ENCODE peak calls at places on chromosomes 16 and 17, in nine cellular contexts. C is tibial nerve, Q is posterior vena cava, R is GM04504, J is H54, U is progenitor cell of endocrine pancreas, P is right lobe of liver, X is left cardiac atrium, N is colonic mucosa. D is an unnamed sample.

GRCh38 chr17:62933986-62934385 is 32.0 kb upstream of the TANC2 start:
- DNase-seq in J (no peak), R (no peak), X (no peak), Q (no peak), U (no peak), P (no peak), N (no peak), C (no peak), D (no peak)

GRCh38 chr17:44689492-44690217 is at the start of gene CCDC43:
- DNase-seq in J (peak), Q (peak), U (peak), N (peak), R (peak), C (peak), P (peak), X (peak), D (peak)

GRCh38 chr17:5352681-5353289 is 66.7 kb downstream of the NUP88 start:
- DNase-seq in N (no peak), U (no peak), Q (no peak), J (no peak), P (no peak), R (no peak), X (no peak), C (no peak), D (no peak)

GRCh38 chr16:31149894-31150890 is at the start of gene PRSS36:
- DNase-seq in U (no peak), J (no peak), Q (no peak), R (no peak), N (no peak), P (no peak), C (no peak), X (no peak), D (no peak)

GRCh38 chr16:55664786-55665407 is 9.1 kb downstream of the SLC6A2 start:
- DNase-seq in N (no peak), U (no peak), P (no peak), R (no peak), X (no peak), Q (no peak), C (no peak), J (no peak), D (no peak)

GRCh38 chr17:49597928-49598655 is 22.4 kb downstream of the NXPH3 start:
- DNase-seq in C (no peak), U (no peak), R (no peak), J (no peak), P (no peak), X (no peak), Q (no peak), N (no peak), D (no peak)

GRCh38 chr17:48804936-48805411 is 12.1 kb downstream of the TTLL6 start:
- DNase-seq in Q (peak), U (peak), N (peak), J (peak), C (no peak), R (no peak), P (peak), X (peak), D (peak)

GRCh38 chr16:22063888-22064467 is 28.4 kb upstream of the VWA3A start:
- DNase-seq in N (no peak), C (no peak), U (no peak), X (no peak), J (no peak), P (no peak), R (no peak), Q (no peak), D (no peak)

GRCh38 chr17:76397687-76398522 is 13.5 kb downstream of the SPHK1 start:
- DNase-seq in U (peak), N (peak), P (peak), Q (peak), X (peak), J (peak), R (peak), C (peak), D (peak)

GRCh38 chr16:81567987-81568748 is 123.6 kb downstream of the CMIP start:
- DNase-seq in X (peak), N (no peak), J (peak), U (no peak), C (no peak), R (no peak), P (no peak), Q (no peak), D (peak)

GRCh38 chr16:3825103-3825502 is 55.4 kb downstream of the CREBBP start:
- DNase-seq in Q (no peak), C (no peak), U (no peak), R (no peak), N (no peak), J (no peak), X (no peak), P (no peak), D (no peak)

GRCh38 chr16:19785512-19786130 is 67.5 kb downstream of the IQCK start:
- DNase-seq in X (no peak), C (no peak), P (no peak), J (no peak), U (no peak), R (no peak), Q (no peak), N (peak), D (no peak)

GRCh38 chr16:3207086-3207953 is 19.3 kb downstream of the OR1F1 start:
- DNase-seq in N (no peak), J (no peak), X (no peak), P (no peak), C (no peak), Q (no peak), R (no peak), U (no peak), D (no peak)

GRCh38 chr17:66508896-66509843 is 206.8 kb downstream of the PRKCA start:
- DNase-seq in N (peak), C (no peak), J (peak), P (peak), U (no peak), X (peak), R (peak), Q (no peak), D (no peak)

GRCh38 chr17:2064980-2065785 is 10.3 kb downstream of the HIC1 start:
- DNase-seq in Q (peak), U (no peak), X (no peak), P (no peak), C (no peak), J (no peak), N (no peak), R (no peak), D (no peak)

GRCh38 chr17:7740481-7741001 is 23.0 kb downstream of the DNAH2 start:
- DNase-seq in X (no peak), P (no peak), C (no peak), J (no peak), N (no peak), U (no peak), Q (peak), R (no peak), D (no peak)

GRCh38 chr17:80449930-80450576 is 26.4 kb downstream of the NPTX1 start:
- DNase-seq in N (no peak), R (no peak), X (no peak), U (no peak), Q (no peak), C (no peak), J (no peak), P (no peak), D (no peak)

GRCh38 chr16:89089142-89089541 is 4.5 kb upstream of the ACSF3 start:
- DNase-seq in N (no peak), C (no peak), Q (no peak), J (no peak), U (no peak), R (no peak), P (no peak), X (no peak), D (no peak)

GRCh38 chr16:3857189-3858013 is 23.1 kb downstream of the CREBBP start:
- DNase-seq in X (no peak), P (peak), C (no peak), R (peak), U (no peak), N (no peak), J (no peak), Q (no peak), D (peak)

GRCh38 chr17:39872700-39873099 is 4.7 kb downstream of the ZPBP2 start:
- DNase-seq in N (no peak), R (no peak), U (no peak), Q (no peak), C (no peak), X (no peak), P (no peak), J (no peak), D (peak)

GRCh38 chr17:69093279-69093789 is 32.6 kb upstream of the ABCA9 start:
- DNase-seq in R (no peak), X (no peak), U (no peak), P (no peak), C (no peak), N (no peak), J (no peak), Q (no peak), D (no peak)

GRCh38 chr17:30379303-30380105 is 777 bp downstream of the CPD start:
- DNase-seq in N (peak), U (no peak), Q (peak), R (no peak), C (no peak), X (peak), J (peak), P (peak), D (no peak)

GRCh38 chr17:42827472-42827871 is 3.4 kb upstream of the BECN1 start:
- DNase-seq in C (no peak), N (no peak), U (no peak), R (no peak), J (no peak), X (no peak), Q (no peak), P (no peak), D (no peak)

GRCh38 chr16:58644765-58645487 is 15.3 kb upstream of the CNOT1 start:
- DNase-seq in R (no peak), X (no peak), Q (no peak), U (no peak), J (no peak), C (no peak), N (no peak), P (no peak), D (no peak)

GRCh38 chr16:52068447-52069074 is 478.4 kb downstream of the TOX3 start:
- DNase-seq in N (peak), X (no peak), U (peak), Q (no peak), P (peak), J (no peak), C (no peak), R (peak), D (no peak)

GRCh38 chr17:32259596-32259995 is 6.0 kb upstream of the RHBDL3 start:
- DNase-seq in P (no peak), C (no peak), Q (no peak), R (no peak), U (no peak), N (no peak), X (no peak), J (peak), D (no peak)

GRCh38 chr16:46929378-46930332 is 43.8 kb downstream of the DNAJA2 start:
- DNase-seq in Q (peak), P (peak), C (peak), X (peak), J (peak), N (peak), U (peak), R (peak), D (peak)

GRCh38 chr16:49012961-49013726 is 268.5 kb downstream of the CBLN1 start:
- DNase-seq in X (peak), C (no peak), Q (peak), P (no peak), J (no peak), N (no peak), U (no peak), R (no peak), D (no peak)

GRCh38 chr17:37117743-37118142 is 169.0 kb downstream of the AATF start:
- DNase-seq in Q (no peak), R (no peak), X (no peak), J (no peak), C (no peak), P (no peak), N (no peak), U (no peak), D (no peak)

GRCh38 chr16:87246269-87247065 is 70.7 kb downstream of the C16orf95 start:
- DNase-seq in C (no peak), U (no peak), P (no peak), X (no peak), R (no peak), N (no peak), Q (no peak), J (no peak), D (no peak)

GRCh38 chr17:47714773-47715396 is 18.2 kb upstream of the TBX21 start:
- DNase-seq in U (no peak), Q (no peak), C (no peak), J (no peak), R (no peak), N (no peak), P (no peak), X (no peak), D (no peak)

GRCh38 chr17:81599719-81600486 is 37.0 kb downstream of the NPLOC4 start:
- DNase-seq in P (no peak), R (no peak), J (no peak), C (no peak), Q (no peak), U (no peak), N (no peak), X (peak), D (no peak)

GRCh38 chr17:8015957-8016631 is 13.7 kb downstream of the GUCY2D start:
- DNase-seq in P (peak), R (no peak), U (no peak), C (no peak), J (no peak), Q (peak), X (no peak), N (peak), D (no peak)

GRCh38 chr17:79755591-79755990 is 22.4 kb upstream of the CBX2 start:
- DNase-seq in C (no peak), J (no peak), N (no peak), X (no peak), R (no peak), P (no peak), Q (peak), U (no peak), D (no peak)

GRCh38 chr16:88405325-88406060 is 22.7 kb downstream of the ZNF469 start:
- DNase-seq in P (no peak), U (no peak), X (peak), Q (no peak), J (no peak), C (no peak), N (no peak), R (no peak), D (no peak)

GRCh38 chr17:46081018-46081320 is 81.9 kb downstream of the STH start:
- DNase-seq in C (no peak), U (no peak), N (no peak), X (no peak), R (no peak), P (no peak), J (no peak), Q (no peak), D (no peak)

GRCh38 chr17:50212121-50212843 is 10.9 kb upstream of the COL1A1 start:
- DNase-seq in C (peak), R (peak), X (peak), Q (peak), U (no peak), P (no peak), J (no peak), N (peak), D (no peak)

GRCh38 chr16:80274576-80275191 is 266.1 kb upstream of the DYNLRB2 start:
- DNase-seq in P (no peak), C (no peak), N (no peak), R (peak), U (no peak), X (no peak), J (no peak), Q (no peak), D (no peak)

GRCh38 chr17:57406131-57406980 is 150.0 kb downstream of the MSI2 start:
- DNase-seq in J (no peak), X (no peak), N (peak), Q (no peak), U (no peak), C (no peak), R (no peak), P (no peak), D (no peak)

D was measured in NCI-H460.